ENCODE peak calls at places on chromosomes 1 and 21, in six cellular contexts. A, H, E, S, R and X are unnamed samples. For H3K4me1, the result is how much of the 10 kb centered on the place peaks cover.

GRCh38 chr1:30783244-30783915 is 25.8 kb upstream of the LAPTM5 start:
- DNase-seq in A (no peak), H (no peak), E (no peak), S (no peak), R (no peak), X (no peak)

GRCh38 chr1:48571303-48571987 is 99.4 kb upstream of the SPATA6 start:
- DNase-seq in A (no peak), H (no peak), E (no peak), S (no peak), R (no peak), X (no peak)

GRCh38 chr21:26177187-26177586 is 6.6 kb upstream of the APP start:
- DNase-seq in A (no peak), H (no peak), E (no peak), S (no peak), R (no peak), X (no peak)

GRCh38 chr1:196043268-196043667 is 565.0 kb downstream of the KCNT2 start:
- DNase-seq in A (no peak), H (no peak), E (no peak), S (no peak), R (no peak), X (no peak)

GRCh38 chr1:32867151-32867550 is 3.6 kb downstream of the FNDC5 start:
- DNase-seq in A (no peak), H (no peak), E (no peak), S (no peak), R (no peak), X (no peak)

GRCh38 chr1:116497660-116498059 is 73.2 kb downstream of the CD58 start:
- DNase-seq in A (no peak), H (no peak), E (no peak), S (no peak), R (no peak), X (no peak)

GRCh38 chr1:55217226-55217996 is 2.2 kb upstream of the USP24 start:
- DNase-seq in A (no peak), H (no peak), E (peak), S (peak), R (no peak), X (no peak)

GRCh38 chr1:21815724-21816311 is 3.8 kb downstream of the LDLRAD2 start:
- DNase-seq in A (no peak), H (no peak), E (no peak), S (no peak), R (no peak), X (peak)

GRCh38 chr1:74505133-74505532 is 7.3 kb downstream of the LRRC53 start:
- DNase-seq in A (no peak), H (no peak), E (no peak), S (no peak), R (peak), X (no peak)

GRCh38 chr1:149903836-149904491 is 4.6 kb downstream of the BOLA1 start:
- DNase-seq in A (no peak), H (no peak), E (no peak), S (no peak), R (peak), X (no peak)

GRCh38 chr1:9909222-9910046 is 635 bp downstream of the CTNNBIP1 start:
- DNase-seq in A (no peak), H (no peak), E (peak), S (peak), R (no peak), X (peak)

GRCh38 chr1:227356582-227357228 is 38.4 kb upstream of the CDC42BPA start:
- DNase-seq in A (no peak), H (peak), E (no peak), S (no peak), R (peak), X (peak)

GRCh38 chr21:35206141-35207125 is 157.3 kb upstream of the RUNX1 start:
- DNase-seq in A (peak), H (no peak), E (no peak), S (no peak), R (peak), X (peak)

GRCh38 chr1:25580933-25581332 is 35.7 kb upstream of the MAN1C1 start:
- DNase-seq in A (no peak), H (no peak), E (no peak), S (no peak), R (peak), X (peak)

GRCh38 chr1:10799726-10800125 is 3.3 kb upstream of the CASZ1 start:
- DNase-seq in A (no peak), H (no peak), E (no peak), S (no peak), R (no peak), X (no peak)

GRCh38 chr1:156951371-156951770 is 30.9 kb downstream of the LRRC71 start:
- DNase-seq in A (no peak), H (no peak), E (no peak), S (no peak), R (no peak), X (no peak)

GRCh38 chr1:209882286-209882685 is 54.5 kb downstream of the UTP25 start:
- DNase-seq in A (no peak), H (no peak), E (no peak), S (no peak), R (no peak), X (no peak)

GRCh38 chr1:17045140-17045539 is 8.7 kb downstream of the SDHB start:
- DNase-seq in A (no peak), H (no peak), E (peak), S (no peak), R (no peak), X (no peak)

GRCh38 chr1:51264470-51264869 is 28.4 kb downstream of the RNF11 start:
- DNase-seq in A (no peak), H (no peak), E (no peak), S (no peak), R (no peak), X (no peak)

GRCh38 chr1:921011-921837 is 2.5 kb upstream of the SAMD11 start:
- DNase-seq in A (no peak), H (peak), E (peak), S (no peak), R (peak), X (peak)

GRCh38 chr1:27517907-27518718 is 28.1 kb upstream of the WASF2 start:
- DNase-seq in A (no peak), H (no peak), E (no peak), S (no peak), R (no peak), X (peak)

GRCh38 chr21:16522512-16522911 is 792.7 kb downstream of the USP25 start:
- DNase-seq in A (no peak), H (no peak), E (no peak), S (no peak), R (no peak), X (no peak)

GRCh38 chr1:32151319-32151787 is 28.1 kb upstream of the TXLNA start:
- DNase-seq in A (no peak), H (no peak), E (no peak), S (no peak), R (no peak), X (no peak)

GRCh38 chr21:40846566-40847411 is at the start of gene DSCAM:
- DNase-seq in A (no peak), H (peak), E (no peak), S (no peak), R (peak), X (peak)

GRCh38 chr1:96580920-96581319 is 140.7 kb upstream of the PTBP2 start:
- DNase-seq in A (no peak), H (peak), E (no peak), S (no peak), R (peak), X (peak)

GRCh38 chr1:150152182-150152536 is 2.4 kb downstream of the PLEKHO1 start:
- DNase-seq in A (no peak), H (no peak), E (no peak), S (no peak), R (no peak), X (no peak)

GRCh38 chr1:27074175-27074780 is 61.6 kb upstream of the TENT5B start:
- DNase-seq in A (no peak), H (no peak), E (no peak), S (no peak), R (no peak), X (no peak)

GRCh38 chr1:47796626-47797025 is 200.6 kb downstream of the TRABD2B start:
- DNase-seq in A (no peak), H (no peak), E (no peak), S (no peak), R (no peak), X (no peak)

GRCh38 chr1:204558467-204558866 is 42.3 kb downstream of the MDM4 start:
- DNase-seq in A (no peak), H (no peak), E (no peak), S (no peak), R (no peak), X (no peak)

GRCh38 chr1:150484861-150485260 is 2.4 kb upstream of the TARS2 start:
- DNase-seq in A (no peak), H (no peak), E (no peak), S (no peak), R (no peak), X (no peak)

GRCh38 chr1:173050865-173051264 is at the start of gene TNFSF18:
- DNase-seq in A (no peak), H (no peak), E (no peak), S (no peak), R (no peak), X (no peak)

GRCh38 chr1:153485880-153486279 is 25.4 kb upstream of the S100A7 start:
- DNase-seq in A (no peak), H (no peak), E (no peak), S (no peak), R (no peak), X (peak)

GRCh38 chr1:234730110-234730509 is 120.1 kb upstream of the IRF2BP2 start:
- DNase-seq in A (no peak), H (no peak), E (no peak), S (no peak), R (no peak), X (peak)

GRCh38 chr1:107141491-107142369 is 891 bp downstream of the NTNG1 start:
- DNase-seq in A (no peak), H (no peak), E (peak), S (no peak), R (peak), X (peak)

GRCh38 chr1:193059282-193060225 is at the start of the genes RO60 and UCHL5:
- DNase-seq in A (peak), H (peak), E (peak), S (peak), R (peak), X (peak)
- H3K4me1 ChIP-seq in A (under half), H (under half), E (under half), S (half or more), R (under half), X (under half)

GRCh38 chr1:201753492-201753891 is 75.5 kb upstream of the IPO9 start:
- DNase-seq in A (no peak), H (no peak), E (no peak), S (no peak), R (no peak), X (no peak)
- H3K4me1 ChIP-seq in A (under half), H (under half), E (under half), S (under half), R (under half), X (under half)

GRCh38 chr1:15423355-15424077 is 13.8 kb downstream of the EFHD2 start:
- DNase-seq in A (no peak), H (no peak), E (no peak), S (no peak), R (no peak), X (no peak)
- H3K4me1 ChIP-seq in A (under half), H (under half), E (under half), S (under half), R (under half), X (under half)

GRCh38 chr1:93354749-93355148 is 9.0 kb downstream of the DR1 start:
- DNase-seq in A (no peak), H (no peak), E (no peak), S (no peak), R (no peak), X (no peak)
- H3K4me1 ChIP-seq in A (under half), H (under half), E (half or more), S (half or more), R (under half), X (under half)

GRCh38 chr1:63612971-63613370 is 19.8 kb downstream of the PGM1 start:
- DNase-seq in A (no peak), H (no peak), E (no peak), S (no peak), R (no peak), X (peak)

GRCh38 chr1:63615809-63616420 is 22.7 kb downstream of the PGM1 start:
- DNase-seq in A (no peak), H (peak), E (peak), S (peak), R (peak), X (peak)

GRCh38 chr1:63607322-63607721 is 14.1 kb downstream of the PGM1 start:
- DNase-seq in A (no peak), H (no peak), E (no peak), S (no peak), R (no peak), X (peak)

GRCh38 chr1:63612564-63612963 is 19.4 kb downstream of the PGM1 start:
- DNase-seq in A (no peak), H (no peak), E (no peak), S (no peak), R (no peak), X (no peak)

DNA sequence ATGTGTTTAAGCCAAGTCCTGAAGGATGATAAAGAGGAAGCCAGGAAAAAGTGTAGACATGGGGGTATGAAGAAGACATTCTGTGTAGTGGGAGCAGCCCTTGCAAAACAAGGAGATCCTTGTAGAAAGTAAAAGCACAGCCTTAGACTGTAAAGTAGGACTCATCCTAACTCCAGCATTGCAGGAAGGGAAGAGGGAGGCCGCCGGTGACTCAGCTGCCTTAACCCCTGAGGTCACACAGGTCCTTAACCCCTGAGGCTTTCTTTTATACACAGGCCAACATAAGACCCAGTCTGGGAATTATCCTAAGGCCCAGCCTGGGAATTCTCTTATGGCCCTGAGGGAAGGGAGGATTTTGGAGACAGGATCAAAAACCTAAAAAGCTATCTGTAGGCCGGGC is 18.0 kb downstream of the PGM1 start:
- DNase-seq in A (no peak), H (peak), E (no peak), S (no peak), R (no peak), X (no peak)
- H3K4me1 ChIP-seq in A (under half), H (under half), E (under half), S (under half), R (under half), X (under half)

GRCh38 chr1:3786468-3787346 is 9.6 kb downstream of the LRRC47 start:
- DNase-seq in A (no peak), H (no peak), E (no peak), S (no peak), R (no peak), X (no peak)
- H3K4me1 ChIP-seq in A (under half), H (under half), E (under half), S (under half), R (under half), X (under half)